ENCODE peak calls at places on chromosomes 12 and 14, in four cellular contexts. L is cardiac fibroblast; R is NCI-H1436 treated with DMSO at 0.1 percent for 48 hours; X is stimulated activated CD8-positive, alpha-beta memory T cell treated with anti-CD3 and anti-CD28 coated beads, Interleukin-15, amount 100 ng/mL, for 1 hour. H is an unnamed sample.

GRCh38 chr14:94659953-94660946 is 48.1 kb downstream of the SERPINA3 start:
- DNase-seq in L (no peak), R (no peak), X (no peak), H (no peak)

GRCh38 chr14:61296707-61297502 is 15.8 kb upstream of the TMEM30B start:
- DNase-seq in L (peak), R (no peak), X (no peak), H (no peak)

GRCh38 chr14:99038401-99038800 is 233.6 kb downstream of the BCL11B start:
- DNase-seq in L (peak), R (no peak), X (no peak), H (no peak)

GRCh38 chr12:53938276-53939140 is at the start of gene HOXC13:
- DNase-seq in L (peak), R (no peak), X (no peak), H (peak)

GRCh38 chr12:16605666-16606116 is 271 bp downstream of the LMO3 start:
- DNase-seq in L (peak), R (no peak), X (no peak), H (peak)

GRCh38 chr12:43847427-43847826 is 11.5 kb downstream of the TMEM117 start:
- DNase-seq in L (no peak), R (no peak), X (no peak), H (no peak)

GRCh38 chr12:16184691-16185090 is 92.8 kb downstream of the SLC15A5 start:
- DNase-seq in L (no peak), R (no peak), X (no peak), H (no peak)

GRCh38 chr14:77151245-77151644 is 9.7 kb upstream of the ZDHHC22 start:
- DNase-seq in L (peak), R (no peak), X (no peak), H (no peak)

GRCh38 chr12:122834229-122834920 is 882 bp upstream of the HIP1R start:
- DNase-seq in L (peak), R (no peak), X (no peak), H (peak)

GRCh38 chr12:96091833-96092232 is 56.4 kb upstream of the LTA4H start:
- DNase-seq in L (no peak), R (no peak), X (no peak), H (no peak)

H was measured in NCI-H187.